ENCODE peak calls at places on chromosomes 1 and 21, in four cellular contexts. One of them, this sample, is unnamed.

GRCh38 chr1:225480825-225481434 is 53.1 kb upstream of the LBR start:
- DNase-seq in AG09309: no peak
- DNase-seq in adrenal gland: peak; percentile 48
- DNase-seq in nephron progenitor cell: peak; percentile 67
- DNase-seq in this sample: peak; percentile 64

GRCh38 chr1:12677565-12677964 is 33.7 kb downstream of the AADACL4 start:
- DNase-seq in AG09309: no peak
- DNase-seq in nephron progenitor cell: no peak
- DNase-seq in adrenal gland: no peak
- DNase-seq in this sample: no peak

GRCh38 chr1:960371-961131 is at the start of gene KLHL17:
- DNase-seq in nephron progenitor cell: peak; percentile 82
- DNase-seq in AG09309: no peak
- DNase-seq in adrenal gland: peak; percentile 64
- DNase-seq in this sample: peak; percentile 78

GRCh38 chr1:197954718-197955418 is 37.7 kb downstream of the LHX9 start:
- DNase-seq in nephron progenitor cell: no peak
- DNase-seq in adrenal gland: no peak
- DNase-seq in AG09309: no peak
- DNase-seq in this sample: no peak

GRCh38 chr1:46242918-46243317 is 4.6 kb upstream of the RAD54L start:
- DNase-seq in nephron progenitor cell: no peak
- DNase-seq in adrenal gland: no peak
- DNase-seq in AG09309: no peak
- DNase-seq in this sample: no peak

GRCh38 chr1:58874327-58874726 is 90.5 kb upstream of the JUN start:
- DNase-seq in nephron progenitor cell: no peak
- DNase-seq in adrenal gland: no peak
- DNase-seq in AG09309: no peak
- DNase-seq in this sample: no peak

GRCh38 chr1:59142663-59143487 is 154.0 kb upstream of the FGGY start:
- DNase-seq in AG09309: peak; percentile 87
- DNase-seq in adrenal gland: no peak
- DNase-seq in nephron progenitor cell: no peak
- DNase-seq in this sample: no peak

GRCh38 chr1:197911172-197911856 is 5.9 kb upstream of the LHX9 start:
- DNase-seq in adrenal gland: no peak
- DNase-seq in nephron progenitor cell: no peak
- DNase-seq in AG09309: no peak
- DNase-seq in this sample: no peak

GRCh38 chr21:39314155-39315027 is 959 bp upstream of the BRWD1 start:
- DNase-seq in nephron progenitor cell: peak; percentile 61
- DNase-seq in AG09309: no peak
- DNase-seq in adrenal gland: peak; percentile 58
- DNase-seq in this sample: peak; percentile 72

GRCh38 chr1:94143173-94143808 is 22.3 kb upstream of the ABCA4 start:
- DNase-seq in AG09309: no peak
- DNase-seq in adrenal gland: no peak
- DNase-seq in nephron progenitor cell: no peak
- DNase-seq in this sample: no peak

GRCh38 chr1:18945401-18945849 is 11.1 kb downstream of the IFFO2 start:
- DNase-seq in adrenal gland: peak; percentile 75
- DNase-seq in AG09309: no peak
- DNase-seq in nephron progenitor cell: peak; percentile 66
- DNase-seq in this sample: no peak

GRCh38 chr1:37513795-37514349 is 694 bp downstream of the MEAF6 start:
- DNase-seq in AG09309: no peak
- DNase-seq in nephron progenitor cell: peak; percentile 46
- DNase-seq in adrenal gland: no peak
- DNase-seq in this sample: peak; percentile 64

GRCh38 chr1:2548068-2548589 is 8.0 kb upstream of the TNFRSF14 start:
- DNase-seq in AG09309: no peak
- DNase-seq in adrenal gland: peak; percentile 87
- DNase-seq in nephron progenitor cell: peak; percentile 88
- DNase-seq in this sample: peak; percentile 88

GRCh38 chr21:36396314-36396713 is 11.1 kb downstream of the CHAF1B start:
- DNase-seq in AG09309: no peak
- DNase-seq in nephron progenitor cell: no peak
- DNase-seq in adrenal gland: no peak
- DNase-seq in this sample: no peak

GRCh38 chr1:52072291-52072690 is 16.2 kb downstream of the BTF3L4 start:
- DNase-seq in AG09309: no peak
- DNase-seq in adrenal gland: no peak
- DNase-seq in nephron progenitor cell: no peak
- DNase-seq in this sample: no peak

GRCh38 chr1:22339237-22339636 is 112.4 kb upstream of the ZBTB40 start:
- DNase-seq in AG09309: no peak
- DNase-seq in nephron progenitor cell: peak; percentile 49
- DNase-seq in adrenal gland: peak; percentile 87
- DNase-seq in this sample: no peak

GRCh38 chr1:184152502-184152901 is 101.0 kb downstream of the TSEN15 start:
- DNase-seq in adrenal gland: no peak
- DNase-seq in nephron progenitor cell: no peak
- DNase-seq in AG09309: no peak
- DNase-seq in this sample: no peak

GRCh38 chr1:61589382-61589765 is 135.6 kb downstream of the TM2D1 start:
- DNase-seq in adrenal gland: no peak
- DNase-seq in nephron progenitor cell: peak; percentile 18
- DNase-seq in AG09309: no peak
- DNase-seq in this sample: no peak

GRCh38 chr21:43921979-43922945 is 57.2 kb downstream of the AGPAT3 start:
- DNase-seq in AG09309: no peak
- DNase-seq in adrenal gland: no peak
- DNase-seq in nephron progenitor cell: no peak
- DNase-seq in this sample: peak; percentile 39

GRCh38 chr1:115135681-115136080 is 46.4 kb upstream of the TSPAN2 start:
- DNase-seq in nephron progenitor cell: no peak
- DNase-seq in adrenal gland: no peak
- DNase-seq in AG09309: no peak
- DNase-seq in this sample: no peak

GRCh38 chr1:153733970-153734369 is 6.1 kb downstream of the INTS3 start:
- DNase-seq in adrenal gland: no peak
- DNase-seq in AG09309: no peak
- DNase-seq in nephron progenitor cell: no peak
- DNase-seq in this sample: no peak

GRCh38 chr1:25661043-25661807 is 44.6 kb downstream of the MAN1C1 start:
- DNase-seq in adrenal gland: no peak
- DNase-seq in nephron progenitor cell: no peak
- DNase-seq in AG09309: no peak
- DNase-seq in this sample: no peak

GRCh38 chr21:36237441-36237840 is 80.8 kb downstream of the DOP1B start:
- DNase-seq in nephron progenitor cell: no peak
- DNase-seq in adrenal gland: no peak
- DNase-seq in AG09309: no peak
- DNase-seq in this sample: no peak

GRCh38 chr1:103106426-103107321 is 1.6 kb downstream of the COL11A1 start:
- DNase-seq in adrenal gland: peak; percentile 39
- DNase-seq in AG09309: no peak
- DNase-seq in nephron progenitor cell: peak; percentile 54
- DNase-seq in this sample: peak; percentile 29

GRCh38 chr1:29148656-29149491 is 25.2 kb upstream of the TMEM200B start:
- DNase-seq in AG09309: no peak
- DNase-seq in nephron progenitor cell: no peak
- DNase-seq in adrenal gland: no peak
- DNase-seq in this sample: no peak

GRCh38 chr1:12047120-12047876 is 15.8 kb upstream of the TNFRSF8 start:
- DNase-seq in nephron progenitor cell: no peak
- DNase-seq in adrenal gland: no peak
- DNase-seq in AG09309: peak; percentile 25
- DNase-seq in this sample: no peak

GRCh38 chr1:2101531-2101930 is 51.3 kb downstream of the PRKCZ start:
- DNase-seq in AG09309: no peak
- DNase-seq in adrenal gland: no peak
- DNase-seq in nephron progenitor cell: no peak
- DNase-seq in this sample: no peak

GRCh38 chr1:183139281-183139942 is 46.7 kb upstream of the LAMC2 start:
- DNase-seq in AG09309: no peak
- DNase-seq in adrenal gland: no peak
- DNase-seq in nephron progenitor cell: no peak
- DNase-seq in this sample: no peak

GRCh38 chr1:20248954-20249612 is 41.6 kb upstream of the VWA5B1 start:
- DNase-seq in adrenal gland: no peak
- DNase-seq in AG09309: no peak
- DNase-seq in nephron progenitor cell: no peak
- DNase-seq in this sample: no peak

GRCh38 chr1:167762061-167762746 is 40.4 kb downstream of the MPZL1 start:
- DNase-seq in AG09309: no peak
- DNase-seq in nephron progenitor cell: no peak
- DNase-seq in adrenal gland: no peak
- DNase-seq in this sample: no peak

GRCh38 chr1:57544345-57544744 is 120.5 kb upstream of the DAB1 start:
- DNase-seq in AG09309: no peak
- DNase-seq in adrenal gland: no peak
- DNase-seq in nephron progenitor cell: no peak
- DNase-seq in this sample: no peak

GRCh38 chr1:202821467-202821866 is 10.7 kb downstream of the PCAT6 start:
- DNase-seq in AG09309: peak; percentile 11
- DNase-seq in nephron progenitor cell: no peak
- DNase-seq in adrenal gland: no peak
- DNase-seq in this sample: no peak

GRCh38 chr1:233635765-233636502 is 22.0 kb downstream of the KCNK1 start:
- DNase-seq in adrenal gland: no peak
- DNase-seq in nephron progenitor cell: no peak
- DNase-seq in AG09309: peak; percentile 20
- DNase-seq in this sample: no peak

GRCh38 chr1:72936151-72936740 is 653.9 kb upstream of the NEGR1 start:
- DNase-seq in nephron progenitor cell: no peak
- DNase-seq in AG09309: no peak
- DNase-seq in adrenal gland: no peak
- DNase-seq in this sample: no peak

GRCh38 chr1:46065405-46065804 is 67.0 kb downstream of the PIK3R3 start:
- DNase-seq in adrenal gland: no peak
- DNase-seq in nephron progenitor cell: no peak
- DNase-seq in AG09309: no peak
- DNase-seq in this sample: no peak